ENCODE peak calls at places on chromosomes 4 and X, in eight cellular contexts. A, I, S, H, Q, R, D and B are unnamed samples.

GRCh38 chrX:42085836-42086235 is 162.5 kb upstream of the CASK start:
- DNase-seq in A (no peak), I (no peak), S (no peak), H (no peak), Q (no peak), R (no peak), D (no peak), B (no peak)

GRCh38 chrX:64205735-64206491 is 405 bp upstream of the AMER1 start:
- DNase-seq in A (peak), I (peak), S (peak), H (peak), Q (peak), R (peak), D (peak), B (peak)

GRCh38 chr4:88137112-88137511 is 21.3 kb downstream of the ABCG2 start:
- DNase-seq in A (no peak), I (no peak), S (no peak), H (no peak), Q (no peak), R (no peak), D (no peak), B (no peak)

GRCh38 chrX:19028560-19028959 is 44.6 kb upstream of the PHKA2 start:
- DNase-seq in A (no peak), I (no peak), S (no peak), H (no peak), Q (no peak), R (no peak), D (no peak), B (no peak)

GRCh38 chrX:29661290-29661689 is 554.1 kb upstream of the MAGEB2 start:
- DNase-seq in A (peak), I (no peak), S (no peak), H (no peak), Q (no peak), R (no peak), D (no peak), B (no peak)

GRCh38 chr4:74327751-74328150 is 19.5 kb downstream of the EPGN start:
- DNase-seq in A (no peak), I (no peak), S (no peak), H (no peak), Q (no peak), R (no peak), D (no peak), B (no peak)

GRCh38 chr4:51835854-51836253 is 7.1 kb upstream of the DCUN1D4 start:
- DNase-seq in A (no peak), I (no peak), S (no peak), H (no peak), Q (no peak), R (no peak), D (no peak), B (no peak)

GRCh38 chr4:137794779-137795178 is 262.5 kb upstream of the PCDH18 start:
- DNase-seq in A (no peak), I (peak), S (no peak), H (no peak), Q (no peak), R (no peak), D (no peak), B (no peak)

GRCh38 chr4:121053601-121054143 is 18.7 kb downstream of the NDNF start:
- DNase-seq in A (no peak), I (no peak), S (no peak), H (no peak), Q (no peak), R (peak), D (peak), B (peak)

GRCh38 chr4:1538096-1538410 is 131.8 kb upstream of the NKX1-1 start:
- DNase-seq in A (no peak), I (no peak), S (no peak), H (no peak), Q (no peak), R (no peak), D (no peak), B (no peak)

GRCh38 chr4:22500831-22501714 is 14.8 kb downstream of the ADGRA3 start:
- DNase-seq in A (peak), I (peak), S (peak), H (no peak), Q (no peak), R (no peak), D (peak), B (no peak)

GRCh38 chrX:118373538-118373937 is 27.6 kb downstream of the WDR44 start:
- DNase-seq in A (no peak), I (no peak), S (no peak), H (no peak), Q (no peak), R (no peak), D (no peak), B (no peak)

GRCh38 chr4:27009539-27009938 is 148.9 kb downstream of the STIM2 start:
- DNase-seq in A (no peak), I (no peak), S (no peak), H (no peak), Q (no peak), R (peak), D (no peak), B (no peak)

GRCh38 chr4:4412661-4413372 is 25.9 kb downstream of the NSG1 start:
- DNase-seq in A (no peak), I (no peak), S (no peak), H (no peak), Q (no peak), R (no peak), D (no peak), B (no peak)

GRCh38 chr4:94439606-94440005 is 12.1 kb upstream of the PDLIM5 start:
- DNase-seq in A (no peak), I (no peak), S (no peak), H (no peak), Q (no peak), R (no peak), D (no peak), B (no peak)

GRCh38 chr4:94446386-94446785 is 5.4 kb upstream of the PDLIM5 start:
- DNase-seq in A (no peak), I (no peak), S (no peak), H (no peak), Q (no peak), R (peak), D (no peak), B (no peak)

GRCh38 chr4:94442251-94442650 is 9.5 kb upstream of the PDLIM5 start:
- DNase-seq in A (no peak), I (no peak), S (no peak), H (no peak), Q (no peak), R (no peak), D (no peak), B (no peak)

GRCh38 chr4:94444771-94445170 is 7.0 kb upstream of the PDLIM5 start:
- DNase-seq in A (no peak), I (no peak), S (no peak), H (no peak), Q (no peak), R (no peak), D (no peak), B (no peak)

DNA sequence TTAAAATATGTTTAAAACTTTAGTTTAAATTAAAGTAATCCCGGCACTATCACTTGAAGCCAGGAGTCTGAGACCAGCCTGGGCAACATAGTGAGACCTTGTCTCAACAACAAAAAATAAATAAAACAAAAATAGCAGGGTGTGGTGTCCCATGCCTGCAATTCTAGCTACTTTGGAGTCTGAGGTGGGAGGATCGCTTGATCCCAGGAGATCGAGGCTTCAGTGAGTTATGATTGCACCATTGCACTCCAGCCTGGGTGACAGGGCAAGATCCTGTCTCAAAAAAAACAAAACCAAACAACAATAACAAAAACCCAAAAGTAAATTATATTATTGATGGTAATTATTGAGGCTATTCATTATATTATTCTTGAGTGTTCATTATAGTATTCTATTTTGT is 9.9 kb upstream of the PDLIM5 start:
- DNase-seq in A (no peak), I (no peak), S (no peak), H (no peak), Q (no peak), R (no peak), D (no peak), B (no peak)
- H3K4me3 ChIP-seq in A (no peak), I (no peak), S (no peak), H (no peak), Q (no peak), R (no peak), D (no peak), B (no peak)

GRCh38 chr4:166432125-166432524 is 559.1 kb downstream of the TLL1 start:
- DNase-seq in A (no peak), I (no peak), S (no peak), H (no peak), Q (no peak), R (no peak), D (no peak), B (no peak)
- TF ChIP-seq CTCF in A (no peak), I (no peak), S (no peak), H (no peak), Q (no peak), R (no peak), D (no peak), B (no peak)

GRCh38 chr4:56028165-56028564 is 79.4 kb downstream of the CEP135 start:
- DNase-seq in A (no peak), I (no peak), S (no peak), H (no peak), Q (no peak), R (no peak), D (no peak), B (no peak)
- H3K4me3 ChIP-seq in A (no peak), I (no peak), S (no peak), H (no peak), Q (no peak), R (no peak), D (no peak), B (no peak)

GRCh38 chr4:130808492-130808891 is 1712.5 kb downstream of the C4orf33 start:
- DNase-seq in A (peak), I (no peak), S (peak), H (no peak), Q (no peak), R (no peak), D (no peak), B (no peak)
- TF ChIP-seq CTCF in A (peak), I (peak), S (peak), H (no peak), Q (no peak), R (no peak), D (peak), B (no peak)

DNA sequence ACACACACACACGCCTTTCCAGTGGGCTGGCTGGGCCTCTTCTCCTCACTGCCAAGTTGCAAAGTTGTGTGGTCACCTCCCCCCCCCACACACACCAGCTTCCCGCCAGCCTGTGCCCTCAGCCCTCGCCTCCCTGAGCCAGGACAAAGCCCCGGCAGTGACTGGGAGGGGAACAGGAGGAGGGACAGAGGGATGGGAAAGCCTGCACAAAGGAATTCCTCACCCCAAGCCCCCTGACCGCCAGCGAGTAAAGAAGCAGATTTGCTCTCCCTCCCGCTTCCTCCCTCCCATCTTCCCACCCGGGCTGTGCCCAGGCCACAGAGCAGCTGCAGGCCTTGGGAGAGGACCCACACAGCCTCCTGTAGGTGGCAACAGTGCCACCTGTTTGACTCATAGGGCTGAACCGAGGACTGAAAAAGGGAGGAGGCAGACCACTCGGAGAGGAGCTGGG is at the start of gene GDPD2:
- DNase-seq in A (peak), I (peak), S (no peak), H (no peak), Q (no peak), R (no peak), D (peak), B (no peak)
- H3K4me3 ChIP-seq in A (no peak), I (no peak), S (no peak), H (no peak), Q (no peak), R (no peak), D (peak), B (no peak)

GRCh38 chrX:8010105-8010504 is 82.9 kb upstream of the PNPLA4 start:
- DNase-seq in A (peak), I (no peak), S (no peak), H (no peak), Q (no peak), R (no peak), D (no peak), B (no peak)
- TF ChIP-seq CTCF in A (no peak), I (no peak), S (no peak), H (no peak), Q (no peak), R (no peak), D (no peak), B (no peak)

GRCh38 chr4:38334791-38335190 is 329.2 kb upstream of the KLF3 start:
- DNase-seq in A (peak), I (no peak), S (no peak), H (no peak), Q (no peak), R (no peak), D (no peak), B (no peak)
- H3K4me3 ChIP-seq in A (no peak), I (no peak), S (no peak), H (no peak), Q (no peak), R (no peak), D (no peak), B (no peak)

GRCh38 chrX:16993791-16994318 is 47.4 kb downstream of the REPS2 start:
- DNase-seq in A (peak), I (no peak), S (no peak), H (no peak), Q (no peak), R (no peak), D (no peak), B (no peak)
- TF ChIP-seq CTCF in A (no peak), I (no peak), S (peak), H (no peak), Q (no peak), R (peak), D (no peak), B (peak)